ENCODE peak calls at places on chromosomes 1 and 21, in eight cellular contexts. One of them, this sample, is unnamed.

GRCh38 chr21:14376854-14377253 is 6.1 kb downstream of the HSPA13 start:
- DNase-seq in NCI-H1092: no peak
- DNase-seq in fibroblast of lung: no peak
- DNase-seq in activated naive CD4-positive, alpha-beta T cell: no peak
- DNase-seq in psoas muscle: no peak
- DNase-seq in Caki2: no peak
- DNase-seq in heart left ventricle: no peak
- DNase-seq in EH: no peak
- DNase-seq in this sample: no peak

GRCh38 chr1:93448983-93449805 is 1.3 kb downstream of the FNBP1L start:
- DNase-seq in NCI-H1092: peak
- DNase-seq in fibroblast of lung: peak
- DNase-seq in activated naive CD4-positive, alpha-beta T cell: no peak
- DNase-seq in psoas muscle: no peak
- DNase-seq in Caki2: peak
- DNase-seq in heart left ventricle: peak
- DNase-seq in EH: peak
- DNase-seq in this sample: peak

GRCh38 chr1:204651843-204652421 is 33.6 kb downstream of the LRRN2 start:
- DNase-seq in NCI-H1092: peak
- DNase-seq in fibroblast of lung: no peak
- DNase-seq in activated naive CD4-positive, alpha-beta T cell: no peak
- DNase-seq in psoas muscle: no peak
- DNase-seq in Caki2: peak
- DNase-seq in heart left ventricle: no peak
- DNase-seq in EH: no peak
- DNase-seq in this sample: peak

GRCh38 chr1:8241417-8242014 is 76.4 kb upstream of the SLC45A1 start:
- DNase-seq in NCI-H1092: no peak
- DNase-seq in fibroblast of lung: no peak
- DNase-seq in activated naive CD4-positive, alpha-beta T cell: no peak
- DNase-seq in psoas muscle: no peak
- DNase-seq in Caki2: no peak
- DNase-seq in heart left ventricle: no peak
- DNase-seq in EH: no peak
- DNase-seq in this sample: no peak

GRCh38 chr1:70140894-70141293 is 64.5 kb downstream of the LRRC40 start:
- DNase-seq in NCI-H1092: no peak
- DNase-seq in fibroblast of lung: no peak
- DNase-seq in activated naive CD4-positive, alpha-beta T cell: no peak
- DNase-seq in psoas muscle: no peak
- DNase-seq in Caki2: no peak
- DNase-seq in heart left ventricle: no peak
- DNase-seq in EH: peak
- DNase-seq in this sample: no peak

GRCh38 chr1:187013582-187014200 is 184.9 kb downstream of the PLA2G4A start:
- DNase-seq in NCI-H1092: no peak
- DNase-seq in fibroblast of lung: no peak
- DNase-seq in activated naive CD4-positive, alpha-beta T cell: no peak
- DNase-seq in psoas muscle: no peak
- DNase-seq in Caki2: no peak
- DNase-seq in heart left ventricle: no peak
- DNase-seq in EH: no peak
- DNase-seq in this sample: no peak

GRCh38 chr1:174988539-174988938 is 11.2 kb upstream of the CACYBP start:
- DNase-seq in NCI-H1092: no peak
- DNase-seq in fibroblast of lung: no peak
- DNase-seq in activated naive CD4-positive, alpha-beta T cell: no peak
- DNase-seq in psoas muscle: no peak
- DNase-seq in Caki2: no peak
- DNase-seq in heart left ventricle: no peak
- DNase-seq in EH: no peak
- DNase-seq in this sample: no peak

GRCh38 chr1:160855181-160855981 is 7.3 kb downstream of the CD244 start:
- DNase-seq in NCI-H1092: no peak
- DNase-seq in fibroblast of lung: no peak
- DNase-seq in activated naive CD4-positive, alpha-beta T cell: no peak
- DNase-seq in psoas muscle: no peak
- DNase-seq in Caki2: no peak
- DNase-seq in heart left ventricle: no peak
- DNase-seq in EH: no peak
- DNase-seq in this sample: no peak

GRCh38 chr1:57957576-57957975 is 533.7 kb upstream of the DAB1 start:
- DNase-seq in NCI-H1092: no peak
- DNase-seq in fibroblast of lung: no peak
- DNase-seq in activated naive CD4-positive, alpha-beta T cell: no peak
- DNase-seq in psoas muscle: no peak
- DNase-seq in Caki2: no peak
- DNase-seq in heart left ventricle: no peak
- DNase-seq in EH: no peak
- DNase-seq in this sample: no peak

GRCh38 chr1:192633533-192634258 is 2.3 kb upstream of the RGS13 start:
- DNase-seq in NCI-H1092: no peak
- DNase-seq in fibroblast of lung: peak
- DNase-seq in activated naive CD4-positive, alpha-beta T cell: no peak
- DNase-seq in psoas muscle: no peak
- DNase-seq in Caki2: no peak
- DNase-seq in heart left ventricle: no peak
- DNase-seq in EH: no peak
- DNase-seq in this sample: no peak

GRCh38 chr21:15423676-15424445 is 305.9 kb upstream of the USP25 start:
- DNase-seq in NCI-H1092: no peak
- DNase-seq in fibroblast of lung: no peak
- DNase-seq in activated naive CD4-positive, alpha-beta T cell: no peak
- DNase-seq in psoas muscle: no peak
- DNase-seq in Caki2: no peak
- DNase-seq in heart left ventricle: no peak
- DNase-seq in EH: no peak
- DNase-seq in this sample: no peak

GRCh38 chr1:77541162-77541545 is 141.3 kb downstream of the ZZZ3 start:
- DNase-seq in NCI-H1092: no peak
- DNase-seq in fibroblast of lung: no peak
- DNase-seq in activated naive CD4-positive, alpha-beta T cell: no peak
- DNase-seq in psoas muscle: no peak
- DNase-seq in Caki2: no peak
- DNase-seq in heart left ventricle: no peak
- DNase-seq in EH: no peak
- DNase-seq in this sample: no peak

GRCh38 chr1:87398644-87399043 is 70.0 kb downstream of the LMO4 start:
- DNase-seq in NCI-H1092: no peak
- DNase-seq in fibroblast of lung: peak
- DNase-seq in activated naive CD4-positive, alpha-beta T cell: no peak
- DNase-seq in psoas muscle: no peak
- DNase-seq in Caki2: no peak
- DNase-seq in heart left ventricle: no peak
- DNase-seq in EH: peak
- DNase-seq in this sample: no peak

GRCh38 chr1:42258218-42258617 is 76.8 kb downstream of the FOXJ3 start:
- DNase-seq in NCI-H1092: no peak
- DNase-seq in fibroblast of lung: no peak
- DNase-seq in activated naive CD4-positive, alpha-beta T cell: no peak
- DNase-seq in psoas muscle: no peak
- DNase-seq in Caki2: no peak
- DNase-seq in heart left ventricle: no peak
- DNase-seq in EH: no peak
- DNase-seq in this sample: no peak